ENCODE peak calls at places on chromosomes 16 and 17, in four cellular contexts. One of them, this sample, is unnamed. For H3K4me1 and H3K36me3, the result is how much of the 10 kb centered on the place peaks cover.

GRCh38 chr17:28712705-28713415 is 1.2 kb upstream of the PROCA1 start:
- DNase-seq in CD4-positive, alpha-beta memory T cell: no peak
- DNase-seq in transverse colon: no peak
- DNase-seq in Peyer's patch: no peak
- DNase-seq in this sample: no peak

GRCh38 chr16:49930841-49931240 is 74.9 kb upstream of the ZNF423 start:
- DNase-seq in Peyer's patch: no peak
- DNase-seq in CD4-positive, alpha-beta memory T cell: no peak
- DNase-seq in transverse colon: no peak
- DNase-seq in this sample: no peak

GRCh38 chr16:35150805-35151312 is 1691.4 kb downstream of the TP53TG3F start:
- DNase-seq in CD4-positive, alpha-beta memory T cell: no peak
- DNase-seq in Peyer's patch: no peak
- DNase-seq in transverse colon: no peak
- DNase-seq in this sample: no peak

GRCh38 chr16:81403601-81404391 is 40.8 kb upstream of the CMIP start:
- DNase-seq in CD4-positive, alpha-beta memory T cell: peak
- DNase-seq in transverse colon: peak
- DNase-seq in Peyer's patch: peak
- DNase-seq in this sample: peak

GRCh38 chr16:85524630-85525463 is 88.3 kb upstream of the GSE1 start:
- DNase-seq in transverse colon: no peak
- DNase-seq in Peyer's patch: peak
- DNase-seq in CD4-positive, alpha-beta memory T cell: no peak
- DNase-seq in this sample: no peak

GRCh38 chr16:280991-281659 is 734 bp downstream of the ARHGDIG start:
- DNase-seq in transverse colon: no peak
- DNase-seq in Peyer's patch: no peak
- DNase-seq in CD4-positive, alpha-beta memory T cell: no peak
- DNase-seq in this sample: no peak

GRCh38 chr16:57422026-57422944 is 17.7 kb downstream of the CCL17 start:
- DNase-seq in Peyer's patch: peak
- DNase-seq in transverse colon: peak
- DNase-seq in CD4-positive, alpha-beta memory T cell: no peak
- DNase-seq in this sample: no peak

GRCh38 chr17:50841949-50842354 is 6.6 kb downstream of the WFIKKN2 start:
- DNase-seq in transverse colon: peak
- DNase-seq in Peyer's patch: peak
- DNase-seq in CD4-positive, alpha-beta memory T cell: peak
- DNase-seq in this sample: peak

GRCh38 chr17:81484195-81484979 is 28.2 kb downstream of the ACTG1 start:
- DNase-seq in CD4-positive, alpha-beta memory T cell: peak
- DNase-seq in Peyer's patch: peak
- DNase-seq in transverse colon: peak
- DNase-seq in this sample: peak

GRCh38 chr16:74716355-74716754 is 15.7 kb upstream of the MLKL start:
- DNase-seq in Peyer's patch: no peak
- DNase-seq in transverse colon: no peak
- DNase-seq in CD4-positive, alpha-beta memory T cell: no peak
- DNase-seq in this sample: no peak

GRCh38 chr17:76737082-76737675 is at the start of gene SRSF2:
- DNase-seq in transverse colon: peak
- DNase-seq in CD4-positive, alpha-beta memory T cell: peak
- DNase-seq in Peyer's patch: peak
- DNase-seq in this sample: peak

GRCh38 chr17:76734080-76734840 is 2.9 kb downstream of the SRSF2 start:
- DNase-seq in CD4-positive, alpha-beta memory T cell: no peak
- DNase-seq in transverse colon: no peak
- DNase-seq in Peyer's patch: no peak
- DNase-seq in this sample: peak

GRCh38 chr17:76735006-76735405 is 2.1 kb downstream of the SRSF2 start:
- DNase-seq in Peyer's patch: no peak
- DNase-seq in transverse colon: no peak
- DNase-seq in CD4-positive, alpha-beta memory T cell: no peak
- DNase-seq in this sample: no peak

GRCh38 chr17:76736349-76737081 is 616 bp downstream of the SRSF2 start:
- DNase-seq in Peyer's patch: peak
- DNase-seq in CD4-positive, alpha-beta memory T cell: peak
- DNase-seq in transverse colon: peak
- DNase-seq in this sample: peak

GRCh38 chr17:76735586-76736348 is 1.4 kb downstream of the SRSF2 start:
- DNase-seq in Peyer's patch: no peak
- DNase-seq in CD4-positive, alpha-beta memory T cell: no peak
- DNase-seq in transverse colon: no peak
- DNase-seq in this sample: no peak
- H3K4me1 ChIP-seq in Peyer's patch: under half
- H3K4me1 ChIP-seq in CD4-positive, alpha-beta memory T cell: half or more
- H3K4me1 ChIP-seq in transverse colon: under half
- H3K4me1 ChIP-seq in this sample: half or more

GRCh38 chr16:1401758-1402154 is 12.7 kb downstream of the UNKL start:
- DNase-seq in Peyer's patch: no peak
- DNase-seq in CD4-positive, alpha-beta memory T cell: no peak
- DNase-seq in transverse colon: no peak
- DNase-seq in this sample: no peak
- H3K36me3 ChIP-seq in Peyer's patch: under half
- H3K36me3 ChIP-seq in CD4-positive, alpha-beta memory T cell: under half
- H3K36me3 ChIP-seq in transverse colon: under half
- H3K36me3 ChIP-seq in this sample: half or more

GRCh38 chr17:7884581-7885356 is 3.8 kb upstream of the CHD3 start:
- DNase-seq in Peyer's patch: peak
- DNase-seq in CD4-positive, alpha-beta memory T cell: peak
- DNase-seq in transverse colon: peak
- DNase-seq in this sample: peak
- H3K4me3 ChIP-seq in Peyer's patch: peak
- H3K4me3 ChIP-seq in CD4-positive, alpha-beta memory T cell: no peak
- H3K4me3 ChIP-seq in transverse colon: peak
- H3K4me3 ChIP-seq in this sample: no peak

DNA sequence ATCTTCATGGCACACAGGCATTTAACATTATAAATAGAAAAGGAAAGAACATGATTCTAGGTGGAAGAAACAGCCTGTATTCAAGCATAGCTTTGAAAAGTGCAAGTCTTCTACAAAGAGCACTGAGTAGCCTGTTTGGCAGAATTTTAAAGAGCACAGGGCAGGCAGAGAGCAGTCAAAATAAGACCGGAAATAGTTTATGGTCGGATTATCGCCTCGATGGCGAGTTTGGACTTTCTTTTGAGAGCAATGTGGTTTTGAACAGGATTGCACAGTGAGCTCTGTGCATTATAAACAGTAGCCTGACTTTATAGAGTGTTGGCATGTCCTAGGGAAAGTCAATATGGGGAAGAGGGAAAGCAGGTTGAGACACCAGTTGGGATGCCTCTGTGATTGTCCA is 6.2 kb upstream of the TMEM100 start:
- DNase-seq in transverse colon: no peak
- DNase-seq in CD4-positive, alpha-beta memory T cell: no peak
- DNase-seq in Peyer's patch: no peak
- DNase-seq in this sample: no peak
- H3K4me1 ChIP-seq in transverse colon: under half
- H3K4me1 ChIP-seq in CD4-positive, alpha-beta memory T cell: under half
- H3K4me1 ChIP-seq in Peyer's patch: under half
- H3K4me1 ChIP-seq in this sample: under half

GRCh38 chr17:45101883-45102811 is 30.2 kb downstream of the PLCD3 start:
- DNase-seq in transverse colon: no peak
- DNase-seq in CD4-positive, alpha-beta memory T cell: no peak
- DNase-seq in Peyer's patch: no peak
- DNase-seq in this sample: no peak

GRCh38 chr17:45102856-45103255 is 29.5 kb downstream of the PLCD3 start:
- DNase-seq in CD4-positive, alpha-beta memory T cell: no peak
- DNase-seq in transverse colon: no peak
- DNase-seq in Peyer's patch: no peak
- DNase-seq in this sample: no peak

GRCh38 chr17:45104029-45104428 is 28.3 kb downstream of the PLCD3 start:
- DNase-seq in transverse colon: no peak
- DNase-seq in CD4-positive, alpha-beta memory T cell: no peak
- DNase-seq in Peyer's patch: no peak
- DNase-seq in this sample: no peak

GRCh38 chr17:45104497-45104896 is 27.8 kb downstream of the PLCD3 start:
- DNase-seq in CD4-positive, alpha-beta memory T cell: no peak
- DNase-seq in Peyer's patch: no peak
- DNase-seq in transverse colon: no peak
- DNase-seq in this sample: no peak

GRCh38 chr17:45103269-45103795 is 29.0 kb downstream of the PLCD3 start:
- DNase-seq in Peyer's patch: no peak
- DNase-seq in CD4-positive, alpha-beta memory T cell: no peak
- DNase-seq in transverse colon: no peak
- DNase-seq in this sample: no peak
- H3K36me3 ChIP-seq in Peyer's patch: under half
- H3K36me3 ChIP-seq in CD4-positive, alpha-beta memory T cell: half or more
- H3K36me3 ChIP-seq in transverse colon: under half
- H3K36me3 ChIP-seq in this sample: half or more

GRCh38 chr16:83045790-83046189 is 419.0 kb downstream of the CDH13 start:
- DNase-seq in Peyer's patch: no peak
- DNase-seq in transverse colon: no peak
- DNase-seq in CD4-positive, alpha-beta memory T cell: no peak
- DNase-seq in this sample: no peak
- H3K4me3 ChIP-seq in Peyer's patch: no peak
- H3K4me3 ChIP-seq in transverse colon: no peak
- H3K4me3 ChIP-seq in CD4-positive, alpha-beta memory T cell: no peak
- H3K4me3 ChIP-seq in this sample: no peak

GRCh38 chr17:76072149-76072858 is at the start of gene SRP68:
- DNase-seq in transverse colon: peak
- DNase-seq in CD4-positive, alpha-beta memory T cell: peak
- DNase-seq in Peyer's patch: peak
- DNase-seq in this sample: peak
- H3K4me1 ChIP-seq in transverse colon: under half
- H3K4me1 ChIP-seq in CD4-positive, alpha-beta memory T cell: half or more
- H3K4me1 ChIP-seq in Peyer's patch: under half
- H3K4me1 ChIP-seq in this sample: under half

DNA sequence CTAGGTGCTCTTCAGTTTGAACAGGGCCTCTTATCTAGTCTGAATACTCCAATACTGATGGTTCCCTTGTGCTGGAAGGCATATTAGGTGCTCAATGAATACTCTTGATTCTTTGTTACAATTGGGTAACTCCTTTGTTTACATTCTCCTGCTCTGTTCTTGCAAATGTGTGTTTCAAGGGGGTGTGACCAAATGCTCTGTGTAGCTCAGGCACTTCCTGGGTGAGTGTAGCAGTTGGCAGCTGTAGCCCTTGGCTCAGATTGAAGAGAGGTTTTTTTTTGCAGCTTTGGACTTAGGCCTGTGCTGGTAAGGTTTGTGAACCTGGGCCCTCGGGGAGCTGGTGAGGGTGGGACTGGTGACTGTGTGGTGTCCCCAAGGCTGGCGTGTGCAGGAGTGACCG is 20.2 kb downstream of the TBCD start:
- DNase-seq in Peyer's patch: no peak
- DNase-seq in transverse colon: peak
- DNase-seq in CD4-positive, alpha-beta memory T cell: no peak
- DNase-seq in this sample: no peak
- H3K36me3 ChIP-seq in Peyer's patch: under half
- H3K36me3 ChIP-seq in transverse colon: under half
- H3K36me3 ChIP-seq in CD4-positive, alpha-beta memory T cell: under half
- H3K36me3 ChIP-seq in this sample: half or more

GRCh38 chr17:34400301-34400931 is 37.4 kb upstream of the CCL1 start:
- DNase-seq in CD4-positive, alpha-beta memory T cell: no peak
- DNase-seq in transverse colon: no peak
- DNase-seq in Peyer's patch: no peak
- DNase-seq in this sample: peak

GRCh38 chr17:34401165-34401564 is 38.1 kb upstream of the CCL1 start:
- DNase-seq in CD4-positive, alpha-beta memory T cell: no peak
- DNase-seq in transverse colon: no peak
- DNase-seq in Peyer's patch: no peak
- DNase-seq in this sample: peak

GRCh38 chr17:34397265-34397664 is 34.2 kb upstream of the CCL1 start:
- DNase-seq in transverse colon: no peak
- DNase-seq in Peyer's patch: no peak
- DNase-seq in CD4-positive, alpha-beta memory T cell: no peak
- DNase-seq in this sample: no peak

GRCh38 chr17:34393401-34393800 is 30.4 kb upstream of the CCL1 start:
- DNase-seq in CD4-positive, alpha-beta memory T cell: no peak
- DNase-seq in transverse colon: no peak
- DNase-seq in Peyer's patch: no peak
- DNase-seq in this sample: no peak

GRCh38 chr17:34398990-34399389 is 36.0 kb upstream of the CCL1 start:
- DNase-seq in CD4-positive, alpha-beta memory T cell: no peak
- DNase-seq in transverse colon: no peak
- DNase-seq in Peyer's patch: no peak
- DNase-seq in this sample: no peak
- H3K4me3 ChIP-seq in CD4-positive, alpha-beta memory T cell: no peak
- H3K4me3 ChIP-seq in transverse colon: no peak
- H3K4me3 ChIP-seq in Peyer's patch: no peak
- H3K4me3 ChIP-seq in this sample: no peak

GRCh38 chr17:57876866-57877237 is 27.0 kb upstream of the MRPS23 start:
- DNase-seq in CD4-positive, alpha-beta memory T cell: no peak
- DNase-seq in Peyer's patch: no peak
- DNase-seq in transverse colon: no peak
- DNase-seq in this sample: no peak

GRCh38 chr17:57876023-57876865 is 26.4 kb upstream of the MRPS23 start:
- DNase-seq in transverse colon: no peak
- DNase-seq in Peyer's patch: no peak
- DNase-seq in CD4-positive, alpha-beta memory T cell: no peak
- DNase-seq in this sample: no peak

GRCh38 chr17:57879437-57880085 is 29.7 kb upstream of the MRPS23 start:
- DNase-seq in CD4-positive, alpha-beta memory T cell: no peak
- DNase-seq in transverse colon: no peak
- DNase-seq in Peyer's patch: no peak
- DNase-seq in this sample: no peak

GRCh38 chr17:57880086-57880456 is 30.2 kb upstream of the MRPS23 start:
- DNase-seq in transverse colon: no peak
- DNase-seq in CD4-positive, alpha-beta memory T cell: no peak
- DNase-seq in Peyer's patch: no peak
- DNase-seq in this sample: no peak

GRCh38 chr17:57877803-57878202 is 28.0 kb upstream of the MRPS23 start:
- DNase-seq in CD4-positive, alpha-beta memory T cell: no peak
- DNase-seq in Peyer's patch: no peak
- DNase-seq in transverse colon: no peak
- DNase-seq in this sample: no peak
- H3K4me1 ChIP-seq in CD4-positive, alpha-beta memory T cell: under half
- H3K4me1 ChIP-seq in Peyer's patch: under half
- H3K4me1 ChIP-seq in transverse colon: half or more
- H3K4me1 ChIP-seq in this sample: under half

This sample was measured in DND-41.